ENCODE peak calls at places on chromosomes 5 and 9, in eight cellular contexts. Y, L, Q, J, R, U, X and A are unnamed samples.

GRCh38 chr9:123250504-123250903 is 17.9 kb downstream of the STRBP start:
- DNase-seq in Y (no peak), L (no peak), Q (no peak), J (no peak), R (no peak), U (no peak), X (no peak), A (peak; percentile 63)

GRCh38 chr5:108670591-108671335 is 76.9 kb upstream of the FER start:
- DNase-seq in Y (no peak), L (no peak), Q (no peak), J (no peak), R (no peak), U (no peak), X (no peak), A (no peak)

GRCh38 chr9:109452761-109453160 is 45.3 kb downstream of the PTPN3 start:
- DNase-seq in Y (peak; percentile 84), L (no peak), Q (peak; percentile 73), J (no peak), R (no peak), U (peak; percentile 61), X (no peak), A (peak; percentile 37)

GRCh38 chr9:87337335-87338074 is 160.2 kb upstream of the DAPK1 start:
- DNase-seq in Y (no peak), L (no peak), Q (no peak), J (peak; percentile 94), R (no peak), U (peak; percentile 63), X (no peak), A (peak; percentile 58)

GRCh38 chr5:179288101-179288808 is 57.0 kb downstream of the ADAMTS2 start:
- DNase-seq in Y (no peak), L (no peak), Q (no peak), J (no peak), R (no peak), U (no peak), X (no peak), A (no peak)

GRCh38 chr9:94182532-94182931 is 76.6 kb upstream of the ZNF169 start:
- DNase-seq in Y (no peak), L (no peak), Q (no peak), J (no peak), R (no peak), U (no peak), X (no peak), A (no peak)

GRCh38 chr9:128558431-128559310 is 6.3 kb downstream of the SPTAN1 start:
- DNase-seq in Y (peak; percentile 94), L (peak; percentile 97), Q (peak; percentile 61), J (peak; percentile 28), R (peak; percentile 85), U (peak; percentile 93), X (peak; percentile 71), A (peak; percentile 86)

GRCh38 chr5:45383985-45384384 is 312.2 kb downstream of the HCN1 start:
- DNase-seq in Y (no peak), L (no peak), Q (no peak), J (no peak), R (no peak), U (no peak), X (no peak), A (no peak)

GRCh38 chr5:100761192-100761591 is 141.9 kb downstream of the ST8SIA4 start:
- DNase-seq in Y (peak; percentile 56), L (no peak), Q (no peak), J (no peak), R (no peak), U (peak; percentile 45), X (no peak), A (no peak)

GRCh38 chr5:107467137-107467932 is 203.4 kb downstream of the EFNA5 start:
- DNase-seq in Y (no peak), L (no peak), Q (no peak), J (no peak), R (peak; percentile 46), U (no peak), X (no peak), A (no peak)

GRCh38 chr9:132078369-132079356 is 1.0 kb downstream of the MED27 start:
- DNase-seq in Y (peak; percentile 61), L (no peak), Q (no peak), J (no peak), R (no peak), U (peak; percentile 76), X (peak; percentile 17), A (peak; percentile 56)

GRCh38 chr5:111389390-111390082 is 122.8 kb downstream of the STARD4 start:
- DNase-seq in Y (peak; percentile 77), L (no peak), Q (peak; percentile 58), J (no peak), R (no peak), U (peak; percentile 81), X (no peak), A (peak; percentile 78)

GRCh38 chr9:136120119-136120393 is 1.4 kb upstream of the TMEM250 start:
- DNase-seq in Y (no peak), L (no peak), Q (no peak), J (no peak), R (peak; percentile 42), U (no peak), X (no peak), A (no peak)

GRCh38 chr5:140112685-140113179 is 1.2 kb upstream of the PURA start:
- DNase-seq in Y (peak; percentile 11), L (no peak), Q (no peak), J (peak; percentile 48), R (no peak), U (peak; percentile 18), X (no peak), A (peak; percentile 41)

GRCh38 chr9:76580832-76581231 is 121.8 kb downstream of the GCNT1 start:
- DNase-seq in Y (no peak), L (no peak), Q (no peak), J (no peak), R (no peak), U (no peak), X (no peak), A (no peak)

GRCh38 chr9:76572205-76572550 is 113.2 kb downstream of the GCNT1 start:
- DNase-seq in Y (peak; percentile 18), L (no peak), Q (no peak), J (peak; percentile 32), R (no peak), U (no peak), X (no peak), A (no peak)

GRCh38 chr9:76574171-76574767 is 115.3 kb downstream of the GCNT1 start:
- DNase-seq in Y (no peak), L (no peak), Q (no peak), J (no peak), R (no peak), U (no peak), X (no peak), A (no peak)

GRCh38 chr9:76580188-76580587 is 121.2 kb downstream of the GCNT1 start:
- DNase-seq in Y (no peak), L (no peak), Q (no peak), J (no peak), R (no peak), U (no peak), X (no peak), A (no peak)

GRCh38 chr9:76576344-76576743 is 117.4 kb downstream of the GCNT1 start:
- DNase-seq in Y (peak; percentile 91), L (peak; percentile 51), Q (peak; percentile 86), J (no peak), R (peak; percentile 40), U (peak; percentile 98), X (peak; percentile 43), A (peak; percentile 87)
- H3K4me3 ChIP-seq in Y (no peak overlapping the region), L (no peak overlapping the region), Q (no peak overlapping the region), J (no peak overlapping the region), R (no peak overlapping the region), U (no peak overlapping the region), X (no peak overlapping the region), A (no peak overlapping the region)

DNA sequence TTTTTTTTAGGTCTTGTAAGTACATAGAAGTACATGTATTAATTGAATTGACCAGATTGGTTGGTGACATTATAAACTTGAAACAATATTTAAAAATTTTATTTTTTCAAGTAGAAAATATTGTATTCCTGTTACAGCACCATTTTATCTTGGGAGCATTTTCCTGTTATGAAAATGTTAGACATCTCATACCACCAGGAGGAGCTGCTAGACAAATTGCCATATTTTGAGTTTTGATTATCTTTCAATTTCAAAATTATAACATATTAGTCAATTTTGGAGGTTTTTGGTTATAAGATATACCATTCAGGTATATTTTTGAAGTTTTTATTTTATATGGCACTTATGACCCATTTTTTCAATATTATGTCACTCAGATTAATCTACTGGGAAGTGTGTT is 84.4 kb downstream of the CNTLN start:
- DNase-seq in Y (peak; percentile 44), L (no peak), Q (no peak), J (no peak), R (no peak), U (no peak), X (no peak), A (peak; percentile 1)
- TF ChIP-seq CTCF in Y (peak; percentile 46), L (no peak), Q (peak; percentile 44), J (no peak), R (no peak), U (peak; percentile 25), X (no peak), A (peak; percentile 45)

DNA sequence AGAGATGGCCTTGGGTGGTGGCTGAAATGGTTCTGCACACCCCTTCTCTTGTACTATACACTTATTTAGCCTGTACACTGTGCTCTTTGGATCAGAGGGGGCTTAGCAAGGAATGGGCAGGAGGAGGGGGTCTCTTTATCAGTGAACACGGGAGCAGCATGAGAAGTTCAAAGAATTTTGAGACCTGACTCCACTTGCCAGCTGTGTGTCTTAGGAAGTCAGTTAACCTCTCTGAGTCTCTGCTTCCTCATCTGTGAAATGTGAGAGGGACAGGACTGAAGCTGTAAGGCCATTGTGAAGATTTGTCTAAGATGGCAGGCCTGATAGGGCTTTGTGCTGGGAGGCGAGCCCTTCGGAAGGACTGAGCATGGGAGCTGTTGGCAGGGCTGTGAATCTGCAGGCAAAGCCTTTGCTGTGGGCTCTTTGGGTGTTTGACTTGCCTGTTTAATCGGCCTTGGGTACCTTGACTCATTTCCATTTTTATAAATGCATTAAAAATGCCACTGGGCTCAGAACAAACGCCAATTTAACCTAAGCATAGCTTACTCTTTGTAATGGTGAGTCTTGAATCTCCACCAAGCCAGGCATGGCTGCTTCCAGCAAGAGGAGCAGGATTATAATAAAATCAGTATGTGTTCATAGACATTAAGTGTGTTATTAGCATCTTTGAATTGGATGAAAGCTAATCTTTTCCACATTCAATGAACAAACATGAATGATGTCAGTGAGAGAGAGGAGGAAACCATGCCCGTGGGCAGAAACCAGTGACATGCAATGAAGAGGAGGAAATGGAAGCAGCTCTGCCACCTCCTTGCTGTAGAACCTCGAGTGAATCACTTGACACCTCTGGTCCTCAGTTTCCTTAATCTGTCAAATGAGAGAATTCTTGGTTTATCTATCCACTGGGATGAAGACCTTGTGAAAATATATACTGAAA is 89.4 kb downstream of the MACROH2A1 start:
- DNase-seq in Y (no peak), L (no peak), Q (no peak), J (no peak), R (no peak), U (no peak), X (no peak), A (no peak)
- H3K4me3 ChIP-seq in Y (no peak overlapping the region), L (no peak overlapping the region), Q (no peak overlapping the region), J (no peak overlapping the region), R (no peak overlapping the region), U (no peak overlapping the region), X (no peak overlapping the region), A (no peak overlapping the region)

DNA sequence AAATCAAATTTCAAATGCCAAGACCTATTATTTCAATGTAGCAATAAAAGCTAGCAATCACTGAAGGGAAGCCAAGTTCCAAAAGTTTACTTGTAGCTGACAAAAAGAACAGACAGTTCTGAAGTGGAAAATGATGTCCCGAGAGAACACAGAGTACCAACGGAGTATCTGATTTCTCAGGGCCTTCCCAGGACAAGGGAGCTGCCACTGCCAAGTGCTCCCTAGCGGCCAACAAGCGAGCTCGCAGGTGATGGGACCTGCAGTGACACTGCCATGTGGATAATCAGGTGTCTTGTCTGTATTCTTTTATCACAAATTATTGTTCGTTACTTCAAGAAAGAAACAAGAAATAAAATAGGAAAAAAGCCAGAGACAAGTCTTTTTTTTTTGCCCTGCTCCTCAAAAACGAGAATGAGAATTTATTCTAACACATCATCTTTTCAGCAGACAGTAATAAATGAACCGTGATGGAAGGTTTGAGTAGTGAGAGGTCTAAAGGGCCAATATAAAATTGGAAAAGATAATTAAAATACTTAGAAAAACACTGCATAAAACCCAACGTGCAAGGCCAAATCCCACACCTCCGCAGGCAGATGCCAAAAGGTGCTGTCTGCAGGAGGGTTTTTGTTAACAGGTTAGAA is 159.4 kb downstream of the MYO10 start:
- DNase-seq in Y (peak; percentile 34), L (no peak), Q (no peak), J (peak; percentile 79), R (no peak), U (no peak), X (peak; percentile 48), A (peak; percentile 11)
- TF ChIP-seq CTCF in Y (no peak), L (no peak), Q (no peak), J (peak; percentile 81), R (no peak), U (peak; percentile 14), X (no peak), A (peak; percentile 39)